ENCODE peak calls at places on chromosomes 13 and 19, in six cellular contexts. M is pons, G is heart left ventricle, Y is fibroblast of lung, Q is tibial nerve, J is breast epithelium. A is an unnamed sample.

GRCh38 chr13:82758056-82758455 is 1124.2 kb downstream of the SLITRK1 start:
- DNase-seq in M (peak), G (no peak), Y (no peak), Q (no peak), J (no peak), A (no peak)

GRCh38 chr19:55312621-55313117 is 12.5 kb downstream of the TMEM150B start:
- DNase-seq in M (no peak), G (no peak), Y (no peak), Q (no peak), J (no peak), A (no peak)

GRCh38 chr13:51154029-51154555 is 43.0 kb upstream of the C13orf42 start:
- DNase-seq in M (no peak), G (no peak), Y (peak), Q (no peak), J (no peak), A (no peak)

GRCh38 chr19:54390942-54391577 is 24.2 kb upstream of the TTYH1 start:
- DNase-seq in M (peak), G (no peak), Y (peak), Q (no peak), J (no peak), A (no peak)

GRCh38 chr13:29953542-29953941 is 103.1 kb upstream of the UBL3 start:
- DNase-seq in M (no peak), G (no peak), Y (no peak), Q (no peak), J (no peak), A (no peak)

GRCh38 chr19:46416077-46416709 is 2.8 kb upstream of the CCDC8 start:
- DNase-seq in M (peak), G (peak), Y (peak), Q (peak), J (peak), A (peak)

GRCh38 chr13:80945328-80945727 is 604.4 kb upstream of the SPRY2 start:
- DNase-seq in M (peak), G (no peak), Y (no peak), Q (no peak), J (no peak), A (no peak)

GRCh38 chr19:11025445-11025844 is 63.8 kb upstream of the LDLR start:
- DNase-seq in M (no peak), G (no peak), Y (no peak), Q (no peak), J (no peak), A (no peak)

GRCh38 chr19:18844806-18845329 is 13.1 kb downstream of the UPF1 start:
- DNase-seq in M (no peak), G (no peak), Y (no peak), Q (no peak), J (no peak), A (no peak)

GRCh38 chr19:20102097-20102496 is 24.3 kb downstream of the ZNF90 start:
- DNase-seq in M (no peak), G (no peak), Y (no peak), Q (no peak), J (no peak), A (no peak)

GRCh38 chr13:112181336-112182051 is 114.5 kb downstream of the SOX1 start:
- DNase-seq in M (no peak), G (no peak), Y (no peak), Q (no peak), J (no peak), A (no peak)

GRCh38 chr19:54248016-54248601 is 5.5 kb upstream of the LILRA6 start:
- DNase-seq in M (peak), G (peak), Y (no peak), Q (no peak), J (no peak), A (peak)

GRCh38 chr13:101309014-101309619 is 107.2 kb downstream of the NALCN start:
- DNase-seq in M (no peak), G (no peak), Y (peak), Q (no peak), J (no peak), A (no peak)

GRCh38 chr13:44044544-44045178 is 165.0 kb downstream of the LACC1 start:
- DNase-seq in M (peak), G (peak), Y (peak), Q (no peak), J (no peak), A (no peak)

GRCh38 chr13:67736646-67737420 is 506.7 kb upstream of the PCDH9 start:
- DNase-seq in M (peak), G (no peak), Y (peak), Q (no peak), J (no peak), A (no peak)

GRCh38 chr19:58544591-58545285 is 874 bp downstream of the TRIM28 start:
- DNase-seq in M (no peak), G (peak), Y (peak), Q (no peak), J (no peak), A (no peak)

GRCh38 chr13:40665754-40666057 is 735 bp downstream of the FOXO1 start:
- DNase-seq in M (no peak), G (no peak), Y (peak), Q (no peak), J (no peak), A (no peak)

GRCh38 chr13:101661839-101662238 is 209.4 kb downstream of the ITGBL1 start:
- DNase-seq in M (no peak), G (no peak), Y (peak), Q (no peak), J (no peak), A (no peak)

GRCh38 chr19:9673912-9674668 is 810 bp downstream of the ZNF562 start:
- DNase-seq in M (no peak), G (no peak), Y (peak), Q (no peak), J (no peak), A (no peak)

GRCh38 chr19:42412223-42412622 is 15.0 kb downstream of the LIPE start:
- DNase-seq in M (peak), G (no peak), Y (no peak), Q (no peak), J (no peak), A (peak)

GRCh38 chr19:1066748-1067340 is at the start of gene ARHGAP45:
- DNase-seq in M (no peak), G (no peak), Y (no peak), Q (no peak), J (no peak), A (no peak)

GRCh38 chr13:109904218-109904617 is 117.8 kb upstream of the IRS2 start:
- DNase-seq in M (no peak), G (no peak), Y (no peak), Q (no peak), J (no peak), A (no peak)

GRCh38 chr19:3698386-3698950 is 1.8 kb downstream of the PIP5K1C start:
- DNase-seq in M (no peak), G (no peak), Y (no peak), Q (no peak), J (no peak), A (no peak)

GRCh38 chr13:111020546-111020945 is 94.6 kb upstream of the ARHGEF7 start:
- DNase-seq in M (no peak), G (no peak), Y (no peak), Q (no peak), J (no peak), A (no peak)

GRCh38 chr19:16266586-16266942 is 58.1 kb upstream of the KLF2 start:
- DNase-seq in M (no peak), G (no peak), Y (no peak), Q (no peak), J (no peak), A (no peak)

GRCh38 chr13:50594276-50594970 is 249.1 kb downstream of the DLEU7 start:
- DNase-seq in M (peak), G (no peak), Y (no peak), Q (no peak), J (no peak), A (no peak)

GRCh38 chr13:71852082-71852481 is 14.9 kb downstream of the DACH1 start:
- DNase-seq in M (no peak), G (no peak), Y (no peak), Q (no peak), J (no peak), A (no peak)